ENCODE peak calls at places on chromosomes 2 and 18, in nine cellular contexts. F, D, L, C, E, H, V, W and Y are unnamed samples.

GRCh38 chr2:113822087-113822805 is 65.8 kb upstream of the SLC35F5 start:
- DNase-seq in F (no peak), D (peak; percentile 27), L (no peak), C (no peak), E (no peak), H (no peak), V (no peak), W (no peak), Y (no peak)

GRCh38 chr2:55163258-55163657 is 68.8 kb downstream of the CLHC1 start:
- DNase-seq in F (no peak), D (no peak), L (peak; percentile 46), C (no peak), E (no peak), H (peak; percentile 57), V (peak; percentile 73), W (no peak), Y (no peak)

GRCh38 chr2:79580175-79580574 is 67.3 kb downstream of the CTNNA2 start:
- DNase-seq in F (no peak), D (no peak), L (no peak), C (peak; percentile 23), E (no peak), H (no peak), V (no peak), W (no peak), Y (no peak)

GRCh38 chr2:235937936-235938335 is 230.2 kb downstream of the GBX2 start:
- DNase-seq in F (no peak), D (no peak), L (no peak), C (no peak), E (no peak), H (no peak), V (no peak), W (no peak), Y (no peak)

GRCh38 chr2:148534416-148535205 is 109.9 kb upstream of the EPC2 start:
- DNase-seq in F (no peak), D (no peak), L (no peak), C (no peak), E (no peak), H (no peak), V (peak; percentile 45), W (no peak), Y (no peak)

GRCh38 chr2:70039366-70039765 is 47.9 kb upstream of the PCBP1 start:
- DNase-seq in F (no peak), D (no peak), L (no peak), C (no peak), E (no peak), H (no peak), V (no peak), W (no peak), Y (no peak)

GRCh38 chr2:67566958-67567635 is 170.0 kb downstream of the ETAA1 start:
- DNase-seq in F (no peak), D (no peak), L (no peak), C (no peak), E (no peak), H (no peak), V (no peak), W (no peak), Y (no peak)

GRCh38 chr2:100893753-100894530 is 74.0 kb downstream of the NPAS2 start:
- DNase-seq in F (no peak), D (no peak), L (no peak), C (no peak), E (no peak), H (peak; percentile 35), V (no peak), W (no peak), Y (no peak)

GRCh38 chr2:7884338-7884737 is 797.5 kb upstream of the ID2 start:
- DNase-seq in F (no peak), D (no peak), L (no peak), C (no peak), E (no peak), H (no peak), V (no peak), W (no peak), Y (no peak)

GRCh38 chr2:99028558-99028957 is 92.5 kb upstream of the CRACDL start:
- DNase-seq in F (no peak), D (no peak), L (no peak), C (no peak), E (no peak), H (no peak), V (no peak), W (no peak), Y (no peak)

GRCh38 chr2:109030870-109031480 is 42.0 kb upstream of the EDAR start:
- DNase-seq in F (no peak), D (no peak), L (no peak), C (no peak), E (no peak), H (no peak), V (no peak), W (no peak), Y (no peak)

GRCh38 chr2:106094101-106094860 is 99.8 kb downstream of the UXS1 start:
- DNase-seq in F (no peak), D (no peak), L (no peak), C (no peak), E (peak; percentile 33), H (no peak), V (no peak), W (no peak), Y (peak; percentile 80)

GRCh38 chr2:53130441-53130943 is 637.1 kb upstream of the CHAC2 start:
- DNase-seq in F (peak; percentile 14), D (peak; percentile 30), L (no peak), C (no peak), E (no peak), H (no peak), V (peak; percentile 76), W (no peak), Y (no peak)

GRCh38 chr2:67936995-67937394 is 125.8 kb downstream of the C1D start:
- DNase-seq in F (no peak), D (no peak), L (no peak), C (no peak), E (no peak), H (no peak), V (no peak), W (no peak), Y (no peak)

GRCh38 chr2:160583162-160583522 is 89.5 kb upstream of the RBMS1 start:
- DNase-seq in F (no peak), D (no peak), L (no peak), C (no peak), E (no peak), H (no peak), V (peak; percentile 82), W (no peak), Y (no peak)

GRCh38 chr2:215435809-215436704 is at the start of gene FN1:
- DNase-seq in F (peak; percentile 76), D (peak; percentile 95), L (peak; percentile 96), C (peak; percentile 92), E (peak; percentile 54), H (peak; percentile 34), V (peak; percentile 99), W (peak; percentile 41), Y (no peak)

GRCh38 chr2:231907765-231908164 is 18.4 kb downstream of the NPPC start:
- DNase-seq in F (no peak), D (no peak), L (no peak), C (no peak), E (no peak), H (no peak), V (no peak), W (no peak), Y (no peak)

GRCh38 chr2:150718280-150718679 is 230.8 kb upstream of the RND3 start:
- DNase-seq in F (no peak), D (no peak), L (no peak), C (no peak), E (no peak), H (no peak), V (no peak), W (no peak), Y (no peak)

GRCh38 chr18:68604256-68604655 is 110.7 kb downstream of the TMX3 start:
- DNase-seq in F (no peak), D (no peak), L (no peak), C (no peak), E (no peak), H (no peak), V (peak; percentile 55), W (no peak), Y (no peak)

GRCh38 chr2:237833546-237833945 is 25.9 kb upstream of the RAMP1 start:
- DNase-seq in F (no peak), D (no peak), L (no peak), C (no peak), E (no peak), H (no peak), V (peak; percentile 42), W (no peak), Y (no peak)

GRCh38 chr2:3847397-3848052 is 144.2 kb downstream of the DCDC2C start:
- DNase-seq in F (no peak), D (no peak), L (no peak), C (no peak), E (no peak), H (no peak), V (no peak), W (no peak), Y (no peak)

GRCh38 chr2:171469176-171469575 is 35.1 kb downstream of the DCAF17 start:
- DNase-seq in F (no peak), D (peak; percentile 27), L (no peak), C (no peak), E (no peak), H (no peak), V (no peak), W (no peak), Y (no peak)

GRCh38 chr18:24734058-24734457 is 273.6 kb downstream of the HRH4 start:
- DNase-seq in F (no peak), D (no peak), L (no peak), C (peak; percentile 36), E (no peak), H (no peak), V (peak; percentile 2), W (no peak), Y (no peak)

GRCh38 chr2:174835797-174836255 is 71.6 kb upstream of the CHRNA1 start:
- DNase-seq in F (no peak), D (peak; percentile 19), L (no peak), C (peak; percentile 24), E (no peak), H (no peak), V (peak; percentile 66), W (no peak), Y (no peak)

GRCh38 chr2:3219536-3219935 is 158.1 kb downstream of the EIPR1 start:
- DNase-seq in F (no peak), D (no peak), L (no peak), C (no peak), E (no peak), H (no peak), V (no peak), W (no peak), Y (no peak)

GRCh38 chr2:101037161-101037755 is 35.2 kb downstream of the RPL31 start:
- DNase-seq in F (no peak), D (no peak), L (no peak), C (no peak), E (no peak), H (no peak), V (no peak), W (no peak), Y (no peak)

GRCh38 chr2:98768765-98769476 is 38.0 kb upstream of the MGAT4A start:
- DNase-seq in F (no peak), D (no peak), L (no peak), C (no peak), E (no peak), H (peak; percentile 50), V (peak; percentile 10), W (no peak), Y (no peak)

GRCh38 chr18:8696749-8697211 is 8.6 kb upstream of the MTCL1 start:
- DNase-seq in F (peak; percentile 70), D (peak; percentile 63), L (peak; percentile 70), C (peak; percentile 83), E (peak; percentile 63), H (no peak), V (peak; percentile 75), W (peak; percentile 24), Y (peak; percentile 74)

GRCh38 chr18:67815280-67815679 is 298.8 kb upstream of the DSEL start:
- DNase-seq in F (no peak), D (no peak), L (no peak), C (no peak), E (no peak), H (no peak), V (no peak), W (no peak), Y (no peak)

GRCh38 chr18:46481048-46481846 is 175.8 kb downstream of the LOXHD1 start:
- DNase-seq in F (peak; percentile 38), D (peak; percentile 40), L (no peak), C (peak; percentile 80), E (peak; percentile 27), H (no peak), V (peak; percentile 48), W (no peak), Y (peak; percentile 21)

GRCh38 chr2:8570637-8571036 is 111.2 kb upstream of the ID2 start:
- DNase-seq in F (no peak), D (no peak), L (no peak), C (no peak), E (no peak), H (no peak), V (no peak), W (no peak), Y (no peak)